ENCODE peak calls at places on chromosomes 7 and 10, in four cellular contexts. One of them, this sample, is unnamed.

GRCh38 chr7:25710954-25711353 is 441.0 kb upstream of the NFE2L3 start:
- DNase-seq in GM12878: no peak
- DNase-seq in H1: no peak
- DNase-seq in K562: no peak
- DNase-seq in this sample: no peak

GRCh38 chr7:1849351-1849951 is 179.4 kb downstream of the ELFN1 start:
- DNase-seq in GM12878: no peak
- DNase-seq in H1: no peak
- DNase-seq in K562: no peak
- DNase-seq in this sample: no peak

GRCh38 chr7:112160130-112160770 is 45.9 kb downstream of the DOCK4 start:
- DNase-seq in GM12878: no peak
- DNase-seq in H1: no peak
- DNase-seq in K562: no peak
- DNase-seq in this sample: no peak

GRCh38 chr10:58994226-58995057 is 182.0 kb upstream of the PHYHIPL start:
- DNase-seq in GM12878: no peak
- DNase-seq in H1: no peak
- DNase-seq in K562: no peak
- DNase-seq in this sample: no peak

GRCh38 chr7:37796134-37796775 is 52.1 kb upstream of the NME8 start:
- DNase-seq in GM12878: no peak
- DNase-seq in H1: no peak
- DNase-seq in K562: no peak
- DNase-seq in this sample: no peak

GRCh38 chr7:42572046-42572445 is 335.0 kb upstream of the GLI3 start:
- DNase-seq in GM12878: no peak
- DNase-seq in H1: no peak
- DNase-seq in K562: no peak
- DNase-seq in this sample: no peak

GRCh38 chr7:137687556-137688280 is 159.1 kb downstream of the DGKI start:
- DNase-seq in GM12878: no peak
- DNase-seq in H1: no peak
- DNase-seq in K562: no peak
- DNase-seq in this sample: no peak

GRCh38 chr7:136086712-136087111 is 109.6 kb upstream of the MTPN start:
- DNase-seq in GM12878: peak
- DNase-seq in H1: peak
- DNase-seq in K562: peak
- DNase-seq in this sample: peak

GRCh38 chr10:43452356-43452914 is 15.5 kb downstream of the ZNF487 start:
- DNase-seq in GM12878: no peak
- DNase-seq in H1: no peak
- DNase-seq in K562: no peak
- DNase-seq in this sample: no peak

GRCh38 chr10:36606234-36606839 is 519.1 kb upstream of the ANKRD30A start:
- DNase-seq in GM12878: no peak
- DNase-seq in H1: no peak
- DNase-seq in K562: no peak
- DNase-seq in this sample: no peak

DNA sequence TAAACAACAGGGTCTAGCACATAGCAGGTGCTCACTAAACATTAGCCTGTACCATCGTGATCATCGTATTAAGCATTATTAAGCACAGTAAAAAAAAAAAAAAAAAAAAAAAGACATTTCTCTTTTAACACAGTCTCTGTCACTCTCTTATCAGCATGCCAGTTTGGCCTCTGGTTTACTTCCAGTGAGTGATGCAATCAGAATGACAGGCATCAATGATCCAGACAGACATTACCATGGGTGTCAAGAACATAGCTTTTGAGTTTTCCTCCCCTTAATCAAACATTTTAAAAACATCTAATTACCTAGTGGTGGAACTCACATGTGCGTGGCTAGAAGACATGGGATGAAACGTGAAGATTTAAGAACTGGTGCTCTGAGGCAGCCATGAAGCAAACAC is 115.8 kb downstream of the CTTNBP2 start:
- DNase-seq in GM12878: no peak
- DNase-seq in H1: no peak
- DNase-seq in K562: no peak
- DNase-seq in this sample: no peak
- TF ChIP-seq JUND in GM12878: no peak
- TF ChIP-seq JUND in H1: no peak
- TF ChIP-seq JUND in K562: peak
- TF ChIP-seq JUND in this sample: no peak

DNA sequence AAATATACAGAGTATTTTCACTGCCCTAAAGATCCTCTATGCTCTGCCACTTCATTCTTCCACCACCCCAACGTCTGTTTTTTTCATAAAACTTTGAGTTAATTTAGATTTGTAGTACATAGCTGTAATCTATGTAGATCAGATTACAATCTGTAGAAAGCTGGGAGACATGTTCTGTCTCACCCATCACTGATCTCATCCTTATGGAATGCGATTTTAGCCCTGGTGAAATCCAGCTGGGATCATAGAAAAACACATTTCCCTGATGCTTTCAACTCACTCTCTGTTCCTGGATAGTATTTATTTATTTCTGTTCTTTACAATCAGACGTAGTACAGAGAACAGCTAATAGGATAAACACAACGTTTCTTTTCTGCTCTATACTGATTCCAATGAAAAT is 521.0 kb downstream of the KIF20B start:
- DNase-seq in GM12878: no peak
- DNase-seq in H1: no peak
- DNase-seq in K562: no peak
- DNase-seq in this sample: no peak
- TF ChIP-seq JUND in GM12878: no peak
- TF ChIP-seq JUND in H1: peak
- TF ChIP-seq JUND in K562: no peak
- TF ChIP-seq JUND in this sample: no peak

GRCh38 chr10:124867304-124867703 is 65.7 kb downstream of the ABRAXAS2 start:
- DNase-seq in GM12878: no peak
- DNase-seq in H1: no peak
- DNase-seq in K562: no peak
- DNase-seq in this sample: no peak

GRCh38 chr10:124869941-124870340 is 68.3 kb downstream of the ABRAXAS2 start:
- DNase-seq in GM12878: no peak
- DNase-seq in H1: no peak
- DNase-seq in K562: no peak
- DNase-seq in this sample: no peak

GRCh38 chr10:124864421-124865193 is 63.0 kb downstream of the ABRAXAS2 start:
- DNase-seq in GM12878: no peak
- DNase-seq in H1: no peak
- DNase-seq in K562: no peak
- DNase-seq in this sample: peak

GRCh38 chr10:124865676-124866075 is 64.1 kb downstream of the ABRAXAS2 start:
- DNase-seq in GM12878: no peak
- DNase-seq in H1: no peak
- DNase-seq in K562: no peak
- DNase-seq in this sample: no peak

DNA sequence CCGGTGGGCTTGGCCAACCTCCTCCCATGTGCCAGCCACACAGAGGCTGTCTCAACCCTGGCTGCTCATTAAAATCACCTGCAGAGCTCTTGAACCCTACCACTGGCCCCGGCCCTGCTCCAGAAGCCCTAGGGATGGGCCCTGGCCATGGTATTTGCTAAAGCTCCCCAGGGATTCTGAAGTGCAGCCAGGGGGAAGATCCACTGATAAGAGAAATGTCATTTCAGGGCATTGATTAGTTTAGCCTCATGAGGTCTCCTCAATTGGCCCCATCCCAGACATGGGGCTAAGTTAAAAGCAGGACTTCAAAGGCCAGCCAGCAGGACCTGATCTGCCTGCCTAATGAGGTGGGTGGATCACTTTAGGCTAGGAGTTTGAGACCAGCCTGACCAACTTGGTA is 65.2 kb downstream of the ABRAXAS2 start:
- DNase-seq in GM12878: no peak
- DNase-seq in H1: no peak
- DNase-seq in K562: no peak
- DNase-seq in this sample: no peak
- TF ChIP-seq JUND in GM12878: no peak
- TF ChIP-seq JUND in H1: no peak
- TF ChIP-seq JUND in K562: no peak
- TF ChIP-seq JUND in this sample: no peak

GRCh38 chr7:12581897-12582296 is 11.4 kb downstream of the SCIN start:
- DNase-seq in GM12878: no peak
- DNase-seq in H1: no peak
- DNase-seq in K562: no peak
- DNase-seq in this sample: no peak
- TF ChIP-seq JUND in GM12878: no peak
- TF ChIP-seq JUND in H1: no peak
- TF ChIP-seq JUND in K562: no peak
- TF ChIP-seq JUND in this sample: no peak

DNA sequence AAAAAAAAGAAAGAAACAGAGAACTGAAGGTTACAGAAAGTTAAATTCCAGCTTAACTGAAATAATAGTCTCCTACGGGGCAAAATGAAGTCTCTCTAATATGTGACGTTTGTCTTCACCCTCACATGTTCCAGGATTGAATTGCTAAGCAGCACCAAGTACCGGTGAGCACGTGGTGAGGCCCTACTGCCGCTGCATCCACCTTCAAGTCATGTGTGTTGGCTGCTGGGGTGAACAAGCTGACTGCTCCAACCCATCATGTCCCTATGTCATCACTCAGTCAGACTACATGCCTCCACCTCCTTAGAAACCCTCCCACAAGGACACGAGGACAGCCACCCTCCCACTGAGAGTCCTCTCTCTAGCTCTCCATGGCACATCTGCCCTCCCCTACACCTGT is 35.4 kb upstream of the NPFFR1 start:
- DNase-seq in GM12878: no peak
- DNase-seq in H1: no peak
- DNase-seq in K562: no peak
- DNase-seq in this sample: no peak
- TF ChIP-seq JUND in GM12878: no peak
- TF ChIP-seq JUND in H1: no peak
- TF ChIP-seq JUND in K562: no peak
- TF ChIP-seq JUND in this sample: no peak

DNA sequence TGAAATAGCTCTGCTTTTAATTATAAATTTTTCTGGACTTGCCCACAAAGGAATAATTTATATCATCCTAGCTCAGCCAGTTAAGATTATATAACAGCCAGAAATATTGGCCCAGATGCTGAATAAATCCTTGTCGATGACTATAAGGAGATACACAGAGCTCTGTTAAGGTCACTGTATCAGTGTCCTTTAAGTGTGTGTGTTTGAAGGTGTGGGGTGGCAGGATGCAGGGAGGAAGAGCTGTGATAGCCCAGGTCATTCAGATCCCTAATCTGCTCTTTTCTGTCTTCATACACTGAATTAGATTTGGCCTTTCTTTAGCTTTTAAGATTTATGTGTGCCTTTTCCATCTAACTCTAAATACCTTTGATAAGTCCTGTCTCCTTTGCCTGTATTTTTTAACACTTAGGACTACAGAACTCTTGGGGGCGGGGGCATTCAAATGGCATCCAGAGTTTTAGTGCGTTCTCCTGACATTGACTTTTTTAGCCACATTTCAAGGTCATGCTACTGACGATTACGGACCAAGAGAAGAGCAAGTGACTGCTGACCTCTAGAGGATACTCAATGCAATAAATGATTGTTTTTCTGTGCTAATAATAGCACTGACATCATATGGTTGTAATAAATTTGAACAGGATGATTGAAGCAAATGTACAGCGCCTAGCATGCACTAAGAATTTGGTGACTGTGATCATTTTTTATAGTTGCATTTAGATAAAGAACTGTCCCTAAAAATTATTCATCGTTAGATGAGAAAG is 172.3 kb downstream of the CACNB2 start:
- DNase-seq in GM12878: no peak
- DNase-seq in H1: no peak
- DNase-seq in K562: peak
- DNase-seq in this sample: no peak
- TF ChIP-seq JUND in GM12878: no peak
- TF ChIP-seq JUND in H1: no peak
- TF ChIP-seq JUND in K562: peak
- TF ChIP-seq JUND in this sample: no peak

DNA sequence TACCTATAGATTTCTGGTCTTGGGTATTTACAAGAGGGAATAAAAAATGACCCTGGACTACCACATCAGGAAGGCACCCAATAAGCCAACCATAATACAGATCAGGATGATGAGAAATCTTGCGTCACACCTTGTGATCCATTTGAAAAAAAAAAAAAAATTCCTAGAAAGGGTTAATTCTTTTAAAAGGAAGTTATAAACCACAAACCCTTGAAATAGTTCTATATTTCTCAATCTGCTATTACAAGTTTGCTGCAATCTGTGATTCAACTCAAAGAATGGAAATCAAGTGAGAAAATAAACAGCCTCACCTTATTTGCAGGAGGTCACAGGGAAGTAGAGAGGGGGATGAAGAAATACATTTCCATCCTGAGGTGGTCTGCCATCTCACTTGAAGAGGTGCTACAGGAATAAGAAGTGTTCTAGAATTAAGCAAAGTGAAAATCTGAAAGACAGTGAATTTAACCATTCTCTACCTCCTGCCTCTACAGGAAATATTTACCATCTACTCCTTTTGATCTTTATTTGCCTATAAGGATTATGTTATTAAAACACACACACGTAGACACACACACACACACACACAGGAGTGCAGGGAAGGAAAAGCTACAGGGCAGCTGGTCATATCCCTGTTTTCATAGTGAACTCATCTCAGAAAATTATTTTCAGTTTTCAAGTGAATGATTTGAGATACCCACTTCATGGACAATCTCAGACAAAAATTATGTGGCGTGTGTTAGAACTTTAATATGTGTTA is 231.2 kb upstream of the CELF2 start:
- DNase-seq in GM12878: no peak
- DNase-seq in H1: no peak
- DNase-seq in K562: no peak
- DNase-seq in this sample: no peak
- TF ChIP-seq JUND in GM12878: no peak
- TF ChIP-seq JUND in H1: no peak
- TF ChIP-seq JUND in K562: no peak
- TF ChIP-seq JUND in this sample: no peak

DNA sequence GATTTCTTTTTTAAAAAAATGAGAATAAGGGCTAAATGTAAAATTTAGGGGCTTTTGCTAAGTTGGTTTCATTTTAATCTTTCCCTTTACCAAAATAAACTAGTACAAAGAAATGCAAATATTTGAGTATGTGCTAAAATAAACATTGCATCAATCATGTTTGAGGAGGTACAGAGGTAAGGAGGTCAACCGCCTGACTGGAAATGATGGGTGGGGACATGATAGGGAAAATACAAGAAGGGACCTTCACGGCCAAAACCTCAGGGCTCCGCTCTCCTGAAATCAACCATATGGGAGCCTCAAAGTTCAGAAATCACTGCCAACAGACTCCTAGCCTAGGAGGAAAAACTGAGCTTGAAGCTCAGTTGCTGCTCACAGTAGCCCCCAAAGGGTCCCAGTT is 207.6 kb downstream of the AHR start:
- DNase-seq in GM12878: peak
- DNase-seq in H1: no peak
- DNase-seq in K562: no peak
- DNase-seq in this sample: no peak
- TF ChIP-seq JUND in GM12878: no peak
- TF ChIP-seq JUND in H1: no peak
- TF ChIP-seq JUND in K562: no peak
- TF ChIP-seq JUND in this sample: no peak

DNA sequence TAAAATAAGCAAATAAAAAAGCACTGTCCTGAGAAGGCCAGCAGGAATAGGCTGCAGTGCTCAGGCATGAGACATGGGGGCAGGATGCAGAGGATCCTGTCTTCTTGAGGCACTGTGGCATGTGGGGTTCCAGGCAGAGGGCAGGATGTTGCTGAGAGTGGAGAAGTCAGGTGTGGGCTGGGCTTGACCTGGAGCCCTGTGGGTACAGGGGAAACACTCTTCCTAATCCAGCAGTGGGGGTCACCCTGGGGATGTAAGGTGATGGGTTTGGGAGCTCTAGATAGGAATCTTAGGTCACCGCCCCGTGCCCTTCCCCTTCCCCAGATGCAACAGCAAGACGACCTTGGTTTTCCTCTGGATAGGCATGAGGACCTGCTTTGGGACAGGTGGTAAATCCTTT is 13.6 kb downstream of the SUMF2 start:
- DNase-seq in GM12878: no peak
- DNase-seq in H1: no peak
- DNase-seq in K562: no peak
- DNase-seq in this sample: no peak
- TF ChIP-seq JUND in GM12878: no peak
- TF ChIP-seq JUND in H1: no peak
- TF ChIP-seq JUND in K562: no peak
- TF ChIP-seq JUND in this sample: no peak

This sample was measured in T47D.